ENCODE peak calls at places on chromosomes 6 and 20, in five cellular contexts. X is Peyer's patch, F is mucosa of descending colon, A is SJSA1, T is cardiac muscle cell. B is an unnamed sample.

GRCh38 chr6:30091577-30092381 is 16.2 kb upstream of the RNF39 start:
- DNase-seq in X (no peak), A (no peak), T (no peak), F (peak; percentile 86), B (no peak)

GRCh38 chr6:41443616-41444525 is 102.3 kb upstream of the FOXP4 start:
- DNase-seq in T (no peak), X (no peak), A (no peak), F (no peak), B (no peak)

GRCh38 chr6:43123691-43124314 is 47.3 kb upstream of the SRF start:
- DNase-seq in F (no peak), X (no peak), T (no peak), A (no peak), B (no peak)

GRCh38 chr6:63844287-63844686 is 208.7 kb downstream of the PHF3 start:
- DNase-seq in A (no peak), F (no peak), T (no peak), X (no peak), B (no peak)

GRCh38 chr6:43758617-43759050 is 11.4 kb upstream of the VEGFA start:
- DNase-seq in X (no peak), T (peak; percentile 75), F (peak; percentile 50), A (no peak), B (no peak)

GRCh38 chr6:140319209-140319608 is 944.8 kb upstream of the CITED2 start:
- DNase-seq in T (no peak), A (peak; percentile 63), F (no peak), X (no peak), B (no peak)

GRCh38 chr20:23296841-23297701 is 53.5 kb upstream of the NXT1 start:
- DNase-seq in F (no peak), A (peak; percentile 98), X (no peak), T (no peak), B (no peak)

GRCh38 chr6:91485047-91485446 is 898.2 kb upstream of the MAP3K7 start:
- DNase-seq in A (no peak), F (peak; percentile 18), X (no peak), T (no peak), B (no peak)

GRCh38 chr6:139862311-139862710 is 487.9 kb upstream of the CITED2 start:
- DNase-seq in X (no peak), T (no peak), A (no peak), F (no peak), B (no peak)

GRCh38 chr6:111601875-111602274 is 3.8 kb downstream of the TRAF3IP2 start:
- DNase-seq in F (peak; percentile 48), X (no peak), T (no peak), A (peak; percentile 38), B (no peak)

GRCh38 chr20:59648720-59649119 is 44.4 kb downstream of the PHACTR3 start:
- DNase-seq in F (no peak), A (no peak), T (no peak), X (no peak), B (no peak)

GRCh38 chr6:33314943-33315752 is 1.3 kb upstream of the TAPBP start:
- DNase-seq in T (no peak), X (peak; percentile 54), A (no peak), F (peak; percentile 86), B (no peak)

GRCh38 chr20:10708342-10709185 is 34.8 kb upstream of the JAG1 start:
- DNase-seq in T (no peak), A (peak; percentile 21), F (no peak), X (no peak), B (no peak)

GRCh38 chr6:140344149-140344913 is 969.9 kb upstream of the CITED2 start:
- DNase-seq in A (peak; percentile 49), T (no peak), F (no peak), X (no peak), B (no peak)

GRCh38 chr6:74280130-74280692 is 584.2 kb downstream of the CD109 start:
- DNase-seq in T (no peak), F (no peak), X (no peak), A (no peak), B (no peak)

GRCh38 chr6:170290306-170291128 is at the start of gene DLL1:
- DNase-seq in F (peak; percentile 62), X (no peak), A (peak; percentile 53), T (peak; percentile 68), B (no peak)

GRCh38 chr20:479487-479886 is 17.2 kb upstream of the TBC1D20 start:
- DNase-seq in A (no peak), F (no peak), T (no peak), X (no peak), B (no peak)

GRCh38 chr6:111566873-111567517 is 38.7 kb downstream of the TRAF3IP2 start:
- DNase-seq in A (peak; percentile 40), T (no peak), F (no peak), X (no peak), B (no peak)

GRCh38 chr20:36974660-36975059 is 23.2 kb upstream of the SAMHD1 start:
- DNase-seq in A (no peak), F (no peak), X (no peak), T (no peak), B (no peak)

GRCh38 chr6:56570434-56571359 is 72.0 kb downstream of the DST start:
- DNase-seq in X (no peak), T (peak; percentile 34), F (no peak), A (peak; percentile 21), B (no peak)

GRCh38 chr6:85865665-85866372 is 223.1 kb upstream of the SYNCRIP start:
- DNase-seq in X (no peak), F (peak; percentile 48), T (no peak), A (peak; percentile 80), B (no peak)

GRCh38 chr6:38161754-38162492 is 342.4 kb downstream of the ZFAND3 start:
- DNase-seq in T (no peak), X (no peak), F (no peak), A (no peak), B (no peak)

GRCh38 chr6:54366647-54367327 is 58.5 kb downstream of the TINAG start:
- DNase-seq in X (no peak), F (no peak), T (no peak), A (no peak), B (no peak)

GRCh38 chr6:165854863-165855593 is 192.0 kb upstream of the PDE10A start:
- DNase-seq in X (no peak), F (no peak), T (no peak), A (no peak), B (no peak)

GRCh38 chr20:9807176-9807575 is 31.7 kb downstream of the PAK5 start:
- DNase-seq in X (no peak), F (no peak), A (no peak), T (no peak), B (no peak)

GRCh38 chr6:38213275-38213674 is 393.7 kb downstream of the ZFAND3 start:
- DNase-seq in A (no peak), F (peak; percentile 47), X (no peak), T (peak; percentile 30), B (no peak)

GRCh38 chr6:112252571-112253504 is 1.5 kb downstream of the LAMA4 start:
- DNase-seq in X (no peak), F (no peak), A (no peak), T (no peak), B (no peak)

GRCh38 chr6:23415819-23416427 is 710.1 kb upstream of the NRSN1 start:
- DNase-seq in A (no peak), F (no peak), T (no peak), X (no peak), B (no peak)

GRCh38 chr6:56689114-56689513 is 46.4 kb upstream of the DST start:
- DNase-seq in F (no peak), X (no peak), A (no peak), T (no peak), B (no peak)

DNA sequence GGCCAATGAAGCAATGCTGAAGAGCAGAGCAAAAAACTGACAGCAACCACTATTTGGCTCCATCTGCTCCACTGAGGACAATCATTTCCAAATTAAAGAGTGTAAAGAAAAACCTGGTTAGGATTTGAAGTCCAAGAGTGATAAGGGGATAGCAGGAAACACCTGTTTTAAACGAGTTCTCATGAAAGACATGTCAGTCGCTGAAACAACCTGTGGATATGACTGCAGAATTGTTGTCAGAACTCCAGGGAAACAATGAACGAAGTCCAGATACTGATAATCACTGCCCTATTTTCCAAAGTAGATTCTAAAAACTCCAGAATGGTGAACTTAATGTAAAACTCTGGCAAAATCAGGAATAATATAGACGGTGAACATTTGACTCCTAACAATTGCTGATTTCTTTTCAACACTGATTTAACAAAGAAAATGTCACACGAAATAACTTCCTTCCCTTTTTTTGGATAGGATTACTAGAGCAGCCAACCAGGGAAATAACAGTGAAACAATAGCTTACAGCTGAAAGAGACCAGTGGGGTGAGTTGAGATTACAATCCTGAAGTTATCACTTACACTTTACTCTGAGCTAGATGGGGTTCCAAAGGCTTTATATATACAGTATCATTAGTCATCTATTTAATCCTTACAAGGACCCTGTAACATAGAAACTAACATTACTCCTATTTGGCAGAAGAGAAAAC is 83.7 kb downstream of the ELOVL5 start:
- DNase-seq in T (no peak), A (no peak), F (no peak), X (no peak), B (no peak)
- H3K36me3 ChIP-seq in T (peaks cover 19% of the 10 kb centered on the region), A (peaks cover 91% of the 10 kb centered on the region), F (no peaks in the 10 kb centered on the region), X (peaks cover 68% of the 10 kb centered on the region), B (peaks cover 61% of the 10 kb centered on the region)

GRCh38 chr6:144474904-144475303 is 189.8 kb downstream of the UTRN start:
- DNase-seq in A (no peak), T (no peak), F (no peak), X (no peak), B (no peak)
- H3K36me3 ChIP-seq in A (peaks cover 51% of the 10 kb centered on the region), T (peaks cover 10% of the 10 kb centered on the region), F (no peaks in the 10 kb centered on the region), X (peaks cover 32% of the 10 kb centered on the region), B (peaks cover 46% of the 10 kb centered on the region)

GRCh38 chr20:48957521-48957920 is 36.0 kb downstream of the ARFGEF2 start:
- DNase-seq in X (no peak), T (no peak), F (no peak), A (no peak), B (no peak)

GRCh38 chr20:48957053-48957481 is 35.6 kb downstream of the ARFGEF2 start:
- DNase-seq in X (no peak), A (no peak), T (no peak), F (no peak), B (no peak)

GRCh38 chr20:48958743-48959142 is 37.2 kb downstream of the ARFGEF2 start:
- DNase-seq in A (no peak), F (no peak), X (no peak), T (no peak), B (no peak)

GRCh38 chr20:48962976-48963730 is 41.6 kb downstream of the ARFGEF2 start:
- DNase-seq in A (no peak), F (peak; percentile 30), T (no peak), X (no peak), B (no peak)

DNA sequence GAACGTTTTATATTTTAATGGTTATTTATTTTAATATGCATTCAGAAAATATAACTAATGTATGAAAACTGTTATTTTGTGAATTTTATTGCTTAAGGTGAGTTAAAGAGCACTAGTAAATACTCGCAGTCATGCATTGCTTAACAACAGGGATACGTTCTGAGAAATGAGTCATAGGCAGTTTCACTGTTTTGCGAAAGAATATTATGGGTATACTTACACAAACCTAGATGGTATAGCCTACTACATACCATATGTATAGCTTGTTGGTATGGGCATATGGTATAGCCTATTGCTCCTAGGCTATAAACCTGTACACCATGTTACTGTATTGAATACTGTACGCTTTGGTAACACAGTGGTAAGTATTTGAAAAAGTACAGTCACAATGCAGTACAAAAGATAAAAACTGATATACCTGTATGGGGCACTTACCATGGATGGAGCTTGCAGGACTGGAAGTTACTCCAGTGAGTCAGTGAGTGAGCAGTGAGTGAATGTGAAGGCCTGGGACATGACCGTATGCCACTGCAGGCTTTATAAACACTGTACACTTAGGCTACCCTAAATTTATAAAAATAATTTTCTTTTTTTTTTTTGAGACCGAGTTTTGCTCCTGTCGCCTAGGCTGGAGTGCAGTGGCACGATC is 38.5 kb downstream of the ARFGEF2 start:
- DNase-seq in F (no peak), T (no peak), X (no peak), A (no peak), B (no peak)
- H3K36me3 ChIP-seq in F (no peaks in the 10 kb centered on the region), T (peaks cover 13% of the 10 kb centered on the region), X (peaks cover 62% of the 10 kb centered on the region), A (peaks cover 45% of the 10 kb centered on the region), B (peaks cover 42% of the 10 kb centered on the region)

GRCh38 chr20:35721621-35722020 is 20.4 kb downstream of the RBM39 start:
- DNase-seq in T (no peak), F (no peak), A (no peak), X (no peak), B (no peak)
- H3K36me3 ChIP-seq in T (peaks cover 93% of the 10 kb centered on the region), F (peaks cover 59% of the 10 kb centered on the region), A (peaks cover 100% of the 10 kb centered on the region), X (peaks cover 96% of the 10 kb centered on the region), B (peaks cover 94% of the 10 kb centered on the region)